ENCODE peak calls at places on chromosomes 12 and 14, in five cellular contexts. E is ovary, U is H1, A is A549, J is kidney tubule cell. D is an unnamed sample.

GRCh38 chr12:62613092-62613491 is 146.5 kb downstream of the MON2 start:
- DNase-seq in U (no peak), A (no peak), E (no peak), J (no peak), D (no peak)

GRCh38 chr12:14272954-14273910 is 92.2 kb upstream of the ATF7IP start:
- DNase-seq in A (no peak), U (no peak), J (no peak), E (no peak), D (no peak)

GRCh38 chr12:26246483-26247164 is 51.3 kb downstream of the SSPN start:
- DNase-seq in U (no peak), J (peak), A (no peak), E (no peak), D (no peak)

GRCh38 chr14:68262567-68262966 is 443.0 kb downstream of the RAD51B start:
- DNase-seq in U (no peak), A (no peak), E (no peak), J (no peak), D (no peak)

GRCh38 chr14:63524537-63525155 is 18.5 kb downstream of the PPP2R5E start:
- DNase-seq in E (no peak), J (peak), A (no peak), U (no peak), D (no peak)

GRCh38 chr14:54901380-54902142 is 1.1 kb downstream of the GCH1 start:
- DNase-seq in J (no peak), U (no peak), A (peak), E (peak), D (no peak)

GRCh38 chr14:45785240-45785639 is 532.2 kb upstream of the MIS18BP1 start:
- DNase-seq in U (no peak), A (no peak), J (no peak), E (no peak), D (no peak)

GRCh38 chr12:40691913-40692616 is at the start of gene CNTN1:
- DNase-seq in J (peak), E (peak), U (peak), A (peak), D (peak)

GRCh38 chr14:93064411-93065271 is 51.1 kb downstream of the ITPK1 start:
- DNase-seq in J (no peak), E (no peak), U (no peak), A (no peak), D (no peak)

GRCh38 chr12:56635539-56636117 is 5.5 kb upstream of the BAZ2A start:
- DNase-seq in U (peak), J (no peak), A (no peak), E (no peak), D (no peak)

GRCh38 chr12:116958402-116959197 is 47.9 kb downstream of the FBXW8 start:
- DNase-seq in J (no peak), E (no peak), A (no peak), U (no peak), D (no peak)

GRCh38 chr12:40921563-40922163 is 229.4 kb downstream of the CNTN1 start:
- DNase-seq in E (no peak), A (no peak), J (peak), U (no peak), D (peak)

GRCh38 chr12:7501031-7501585 is 2.5 kb downstream of the CD163 start:
- DNase-seq in U (no peak), A (no peak), E (no peak), J (no peak), D (no peak)

GRCh38 chr12:46751173-46751572 is 74.6 kb downstream of the SLC38A4 start:
- DNase-seq in U (no peak), J (no peak), A (no peak), E (no peak), D (no peak)

GRCh38 chr12:50353869-50354593 is 42.4 kb downstream of the FAM186A start:
- DNase-seq in E (no peak), J (no peak), U (no peak), A (no peak), D (no peak)

GRCh38 chr14:51236314-51236713 is 3.7 kb upstream of the TMX1 start:
- DNase-seq in E (no peak), A (no peak), U (no peak), J (peak), D (no peak)

GRCh38 chr12:40105515-40106201 is at the start of gene SLC2A13:
- DNase-seq in E (peak), A (peak), U (peak), J (peak), D (peak)

GRCh38 chr14:39006721-39007410 is 96.2 kb downstream of the SEC23A start:
- DNase-seq in U (no peak), E (no peak), J (no peak), A (no peak), D (no peak)

GRCh38 chr14:42548349-42548748 is 941.7 kb downstream of the LRFN5 start:
- DNase-seq in A (no peak), E (no peak), J (no peak), U (no peak), D (no peak)

GRCh38 chr12:29447285-29447975 is 50.1 kb downstream of the OVCH1 start:
- DNase-seq in E (no peak), U (no peak), J (no peak), A (no peak), D (no peak)